ENCODE peak calls at places on chromosomes 12 and 14, in four cellular contexts. O, N, X and K are unnamed samples.

GRCh38 chr12:3977621-3978020 is 104.4 kb upstream of the PARP11 start:
- DNase-seq in O (no peak), N (no peak), X (no peak), K (no peak)

GRCh38 chr12:105237671-105238070 is 1.7 kb upstream of the APPL2 start:
- DNase-seq in O (no peak), N (no peak), X (no peak), K (no peak)

GRCh38 chr12:94805749-94806148 is 155.4 kb upstream of the TMCC3 start:
- DNase-seq in O (no peak), N (no peak), X (peak; percentile 14), K (peak; percentile 59)

GRCh38 chr12:51381226-51382079 is 9.8 kb downstream of the GALNT6 start:
- DNase-seq in O (no peak), N (no peak), X (no peak), K (no peak)

GRCh38 chr12:73947627-73948026 is 590.0 kb upstream of the ATXN7L3B start:
- DNase-seq in O (no peak), N (no peak), X (no peak), K (no peak)

GRCh38 chr12:71152838-71153237 is 5.0 kb downstream of the TSPAN8 start:
- DNase-seq in O (no peak), N (no peak), X (peak; percentile 51), K (peak; percentile 78)

GRCh38 chr12:90854136-90854689 is 100.8 kb downstream of the CCER1 start:
- DNase-seq in O (no peak), N (peak; percentile 48), X (peak; percentile 52), K (peak; percentile 46)

GRCh38 chr14:67018720-67019119 is 170.5 kb upstream of the GARIN2 start:
- DNase-seq in O (no peak), N (no peak), X (no peak), K (no peak)

GRCh38 chr12:46269429-46270241 is 792 bp upstream of the SLC38A1 start:
- DNase-seq in O (peak; percentile 30), N (peak; percentile 53), X (peak; percentile 64), K (peak; percentile 64)

GRCh38 chr12:93145086-93145485 is 216.0 kb upstream of the EEA1 start:
- DNase-seq in O (no peak), N (no peak), X (no peak), K (peak; percentile 82)

GRCh38 chr14:68784995-68785816 is 7.7 kb downstream of the ZFP36L1 start:
- DNase-seq in O (no peak), N (no peak), X (peak; percentile 88), K (peak; percentile 97)

GRCh38 chr14:30908826-30909225 is 34.5 kb downstream of the COCH start:
- DNase-seq in O (no peak), N (no peak), X (no peak), K (no peak)

GRCh38 chr14:95474941-95475340 is 41.5 kb downstream of the SYNE3 start:
- DNase-seq in O (no peak), N (no peak), X (no peak), K (no peak)

GRCh38 chr12:71009414-71010142 is 89.0 kb upstream of the PTPRR start:
- DNase-seq in O (no peak), N (no peak), X (no peak), K (no peak)

GRCh38 chr14:85471744-85472143 is 58.2 kb upstream of the FLRT2 start:
- DNase-seq in O (no peak), N (no peak), X (no peak), K (peak; percentile 95)

GRCh38 chr12:91053951-91054715 is 3.7 kb downstream of the KERA start:
- DNase-seq in O (no peak), N (no peak), X (no peak), K (peak; percentile 53)

GRCh38 chr12:108696111-108696995 is 35.0 kb downstream of the CORO1C start:
- DNase-seq in O (no peak), N (no peak), X (peak; percentile 58), K (peak; percentile 100)

GRCh38 chr12:795305-795704 is 42.9 kb downstream of the WNK1 start:
- DNase-seq in O (no peak), N (no peak), X (no peak), K (no peak)

GRCh38 chr14:55807059-55807499 is 227.1 kb downstream of the KTN1 start:
- DNase-seq in O (peak; percentile 71), N (peak; percentile 41), X (peak; percentile 81), K (peak; percentile 97)

GRCh38 chr14:104757238-104757585 is 4.3 kb downstream of the SIVA1 start:
- DNase-seq in O (no peak), N (no peak), X (no peak), K (no peak)

GRCh38 chr14:63468273-63468672 is 74.9 kb downstream of the PPP2R5E start:
- DNase-seq in O (no peak), N (no peak), X (peak; percentile 8), K (peak; percentile 86)

GRCh38 chr14:23252420-23253333 is 14.9 kb downstream of the RNF212B start:
- DNase-seq in O (no peak), N (no peak), X (no peak), K (peak; percentile 76)

GRCh38 chr12:87363497-87364084 is 665.6 kb downstream of the C12orf50 start:
- DNase-seq in O (no peak), N (no peak), X (no peak), K (no peak)

GRCh38 chr14:74938873-74939495 is 15.9 kb upstream of the RPS6KL1 start:
- DNase-seq in O (no peak), N (no peak), X (no peak), K (no peak)

GRCh38 chr12:53696285-53696654 is 20.4 kb upstream of the ATP5MC2 start:
- DNase-seq in O (no peak), N (peak; percentile 79), X (peak; percentile 97), K (peak; percentile 96)

GRCh38 chr14:97212399-97212798 is 415.2 kb downstream of the VRK1 start:
- DNase-seq in O (no peak), N (no peak), X (no peak), K (no peak)

GRCh38 chr12:11578461-11578993 is 70.9 kb upstream of the ETV6 start:
- DNase-seq in O (no peak), N (no peak), X (no peak), K (no peak)

GRCh38 chr14:92471919-92472318 is 41.7 kb upstream of the RIN3 start:
- DNase-seq in O (no peak), N (no peak), X (peak; percentile 95), K (peak; percentile 84)

GRCh38 chr14:36784541-36784940 is 122.9 kb downstream of the PAX9 start:
- DNase-seq in O (no peak), N (no peak), X (no peak), K (peak; percentile 76)